ENCODE peak calls at places on chromosome 1, in ten cellular contexts. Z is CD4-positive, alpha-beta memory T cell; S is colonic mucosa; G is fibroblast of lung; B is left lung; O is astrocyte; A is CD8-positive, alpha-beta T cell; E is Peyer's patch; D is heart right ventricle; M is left ventricle myocardium inferior. R is an unnamed sample.

GRCh38 chr1:175152006-175152652 is 40.4 kb downstream of the KIAA0040 start:
- DNase-seq in S (peak; percentile 62), Z (peak; percentile 60), D (peak; percentile 38), M (peak; percentile 38), B (no peak), G (peak; percentile 42), O (no peak), E (peak; percentile 88), A (peak; percentile 77), R (no peak)

GRCh38 chr1:43711049-43711448 is 3.7 kb downstream of the ST3GAL3 start:
- DNase-seq in M (no peak), G (peak; percentile 80), D (no peak), B (no peak), S (no peak), E (no peak), O (peak; percentile 83), A (no peak), Z (no peak), R (no peak)

GRCh38 chr1:175715791-175716190 is 27.6 kb downstream of the TNR start:
- DNase-seq in B (no peak), S (no peak), D (no peak), G (no peak), A (no peak), Z (no peak), O (no peak), E (no peak), M (no peak), R (no peak)

GRCh38 chr1:186790101-186790500 is 38.6 kb upstream of the PLA2G4A start:
- DNase-seq in Z (no peak), G (no peak), O (peak; percentile 36), S (no peak), E (no peak), M (no peak), D (no peak), B (no peak), A (no peak), R (no peak)

GRCh38 chr1:171784779-171785178 is 3.3 kb downstream of the METTL13 start:
- DNase-seq in M (no peak), A (no peak), S (no peak), B (no peak), O (no peak), Z (no peak), D (no peak), E (no peak), G (no peak), R (no peak)

GRCh38 chr1:51736702-51737101 is 119.8 kb downstream of the OSBPL9 start:
- DNase-seq in G (peak; percentile 67), A (no peak), O (peak; percentile 86), B (no peak), E (peak; percentile 51), M (no peak), Z (no peak), S (no peak), D (no peak), R (no peak)

GRCh38 chr1:235878082-235878781 is 11.5 kb upstream of the LYST start:
- DNase-seq in S (no peak), Z (no peak), B (no peak), G (no peak), O (no peak), D (no peak), A (no peak), M (no peak), E (no peak), R (no peak)

GRCh38 chr1:43541721-43542401 is 11.2 kb downstream of the PTPRF start:
- DNase-seq in B (peak; percentile 87), S (peak; percentile 90), G (peak; percentile 63), M (peak; percentile 75), O (no peak), E (peak; percentile 88), A (no peak), Z (no peak), D (peak; percentile 72), R (peak; percentile 88)

GRCh38 chr1:230517786-230518185 is 91.7 kb upstream of the PGBD5 start:
- DNase-seq in M (no peak), A (no peak), E (no peak), B (no peak), O (no peak), D (peak; percentile 22), S (no peak), G (no peak), Z (no peak), R (no peak)

GRCh38 chr1:192516776-192517297 is 58.7 kb upstream of the RGS1 start:
- DNase-seq in G (no peak), A (peak; percentile 54), E (peak; percentile 77), Z (peak; percentile 84), B (no peak), M (no peak), O (peak; percentile 69), S (peak; percentile 30), D (no peak), R (no peak)

GRCh38 chr1:150881331-150882070 is 5.1 kb upstream of the ARNT start:
- DNase-seq in Z (no peak), A (no peak), O (peak; percentile 90), G (peak; percentile 99), D (no peak), S (no peak), B (no peak), M (no peak), E (no peak), R (no peak)

DNA sequence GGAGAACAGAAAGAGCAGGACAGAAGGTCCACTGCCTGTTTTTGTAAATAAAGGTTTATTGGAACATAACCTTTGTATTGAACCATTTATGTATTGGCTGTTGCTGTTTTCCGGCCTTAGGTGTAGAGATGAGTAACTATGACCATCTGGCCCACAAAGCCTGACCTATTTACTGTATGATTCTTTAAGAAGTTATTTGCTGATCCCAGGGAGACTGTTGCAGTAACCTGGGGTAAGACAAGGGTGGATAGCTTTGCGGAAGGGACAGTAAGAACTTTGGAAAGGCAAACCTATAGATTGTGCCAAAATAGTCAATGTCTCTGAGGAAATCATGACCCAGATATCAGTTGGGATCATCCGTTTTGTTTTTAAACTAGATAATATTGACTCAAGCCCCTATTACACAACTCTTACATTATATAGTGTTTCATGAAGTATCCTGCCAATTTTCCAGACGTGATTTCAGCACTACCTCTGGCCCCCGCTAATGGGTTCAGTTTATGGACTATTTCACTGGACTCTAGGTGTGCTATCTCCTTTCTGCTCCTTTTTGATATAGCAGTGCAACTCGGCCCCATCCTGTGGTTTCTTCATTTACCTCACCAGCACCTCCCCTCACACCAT is 20.8 kb upstream of the TLCD4 start:
- DNase-seq in G (no peak), B (no peak), Z (no peak), O (no peak), M (no peak), S (no peak), D (no peak), A (no peak), E (no peak), R (no peak)
- H3K27ac ChIP-seq in G (no peak overlapping the region), B (no peak overlapping the region), Z (no peak overlapping the region), O (no peak overlapping the region), M (no peak overlapping the region), S (peak overlapping the region; percentile 42), D (no peak overlapping the region), A (no peak overlapping the region), E (no peak overlapping the region), R (no peak overlapping the region)

DNA sequence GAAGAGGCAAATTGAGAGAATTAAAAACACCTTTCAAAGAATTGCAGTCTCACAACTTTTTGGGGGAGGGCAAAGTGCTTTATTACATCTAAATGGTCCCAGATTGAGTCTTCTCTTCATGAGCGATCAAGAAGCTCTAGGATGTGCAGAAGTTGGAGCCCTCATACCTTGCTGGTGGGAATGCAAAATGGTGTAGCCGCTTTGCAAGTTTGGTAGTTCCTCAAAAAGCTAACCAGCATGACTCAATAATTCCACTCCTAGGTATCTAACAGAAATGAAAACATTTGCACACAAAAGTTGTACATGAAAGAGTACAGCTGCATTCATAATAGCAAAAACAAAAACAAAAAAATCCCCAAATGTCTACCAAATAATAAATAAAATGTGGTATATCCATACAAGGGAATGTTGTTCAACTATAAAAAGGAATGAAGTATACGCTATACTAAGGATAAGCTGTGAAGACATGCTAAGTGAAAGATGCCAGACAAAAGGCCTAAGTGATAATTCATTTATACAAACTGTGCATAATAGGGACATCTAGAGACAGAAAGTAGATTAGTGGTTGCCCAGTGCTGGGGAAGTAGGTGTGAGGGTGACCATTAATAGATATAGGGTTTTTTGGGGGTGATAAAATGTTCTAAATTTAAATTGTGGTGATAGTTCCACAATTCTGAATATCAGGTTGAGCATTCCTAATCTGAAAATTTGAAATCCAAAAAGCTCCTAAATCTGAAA is 55.2 kb downstream of the SELENOF start:
- DNase-seq in M (no peak), E (no peak), O (no peak), G (no peak), B (no peak), A (no peak), Z (no peak), S (no peak), D (no peak), R (no peak)
- H3K4me1 ChIP-seq in M (no peaks in the 10 kb centered on the region), E (no peaks in the 10 kb centered on the region), O (no peaks in the 10 kb centered on the region), G (no peaks in the 10 kb centered on the region), B (no peaks in the 10 kb centered on the region), A (no peaks in the 10 kb centered on the region), Z (no peaks in the 10 kb centered on the region), S (no peaks in the 10 kb centered on the region), D (no peaks in the 10 kb centered on the region), R (no peaks in the 10 kb centered on the region)

GRCh38 chr1:120179420-120180348 is 3.4 kb upstream of the SEC22B start:
- DNase-seq in S (peak; percentile 18), O (peak; percentile 88), D (peak; percentile 25), E (no peak), G (peak; percentile 93), Z (no peak), B (peak; percentile 47), A (no peak), M (no peak), R (no peak)
- H3K4me3 ChIP-seq in S (no peak overlapping the region), O (peak overlapping the region; percentile 37), D (peak overlapping the region; percentile 25), E (no peak overlapping the region), G (peak overlapping the region; percentile 51), Z (no peak overlapping the region), B (peak overlapping the region; percentile 18), A (no peak overlapping the region), M (peak overlapping the region; percentile 61), R (peak overlapping the region; percentile 39)

DNA sequence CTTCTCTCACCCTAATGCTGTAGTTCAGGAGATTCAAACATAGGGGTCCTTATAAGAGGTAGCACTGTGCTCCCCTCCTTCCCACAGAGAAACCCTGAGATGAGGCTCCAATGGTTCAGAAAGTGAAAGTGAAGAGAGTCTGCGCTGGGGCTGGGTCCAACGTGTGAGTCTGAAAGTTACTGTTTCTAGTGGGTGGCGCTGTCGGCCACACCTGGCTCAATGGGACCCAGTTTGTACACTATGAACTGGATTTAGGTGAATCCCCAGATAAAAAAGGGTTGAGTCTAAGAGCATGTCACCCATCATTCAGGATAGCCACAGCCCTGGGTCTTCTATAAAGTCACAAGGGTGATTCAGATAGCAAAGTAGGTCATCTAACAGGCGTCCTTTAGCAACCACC is 2.8 kb downstream of the SMCP start:
- DNase-seq in A (no peak), B (no peak), M (no peak), G (no peak), D (no peak), S (no peak), Z (no peak), E (no peak), O (no peak), R (no peak)
- H3K27ac ChIP-seq in A (no peak overlapping the region), B (no peak overlapping the region), M (no peak overlapping the region), G (no peak overlapping the region), D (no peak overlapping the region), S (no peak overlapping the region), Z (no peak overlapping the region), E (no peak overlapping the region), O (no peak overlapping the region), R (no peak overlapping the region)

GRCh38 chr1:241444836-241445235 is 74.7 kb downstream of the FH start:
- DNase-seq in A (no peak), O (no peak), D (no peak), E (no peak), G (no peak), Z (no peak), B (no peak), M (no peak), S (no peak), R (no peak)
- H3K4me1 ChIP-seq in A (no peaks in the 10 kb centered on the region), O (no peaks in the 10 kb centered on the region), D (no peaks in the 10 kb centered on the region), E (no peaks in the 10 kb centered on the region), G (peaks cover 3% of the 10 kb centered on the region), Z (no peaks in the 10 kb centered on the region), B (no peaks in the 10 kb centered on the region), M (no peaks in the 10 kb centered on the region), S (no peaks in the 10 kb centered on the region), R (no peaks in the 10 kb centered on the region)

R was measured in upper lobe of right lung.